ENCODE peak calls at places on chromosomes 6 and 20, in ten cellular contexts. One of them, this sample, is unnamed.

GRCh38 chr6:35727935-35728662 is 8.7 kb upstream of the ARMC12 start:
- DNase-seq in CD8-positive, alpha-beta T cell: peak
- DNase-seq in cardiac fibroblast: peak
- DNase-seq in HCT116: no peak
- DNase-seq in right cardiac atrium: peak
- DNase-seq in MM.1S: peak
- DNase-seq in upper lobe of left lung: peak
- DNase-seq in neuronal stem cell: no peak
- DNase-seq in astrocyte of the spinal cord: peak
- DNase-seq in fibroblast of lung: peak
- DNase-seq in this sample: peak

GRCh38 chr6:52388790-52389189 is 26.8 kb downstream of the PAQR8 start:
- DNase-seq in CD8-positive, alpha-beta T cell: no peak
- DNase-seq in cardiac fibroblast: no peak
- DNase-seq in HCT116: no peak
- DNase-seq in right cardiac atrium: no peak
- DNase-seq in MM.1S: no peak
- DNase-seq in upper lobe of left lung: no peak
- DNase-seq in neuronal stem cell: no peak
- DNase-seq in astrocyte of the spinal cord: no peak
- DNase-seq in fibroblast of lung: no peak
- DNase-seq in this sample: no peak

GRCh38 chr6:131914967-131915751 is 36.0 kb downstream of the CCN2 start:
- DNase-seq in CD8-positive, alpha-beta T cell: peak
- DNase-seq in cardiac fibroblast: peak
- DNase-seq in HCT116: peak
- DNase-seq in right cardiac atrium: peak
- DNase-seq in MM.1S: peak
- DNase-seq in upper lobe of left lung: no peak
- DNase-seq in neuronal stem cell: peak
- DNase-seq in astrocyte of the spinal cord: peak
- DNase-seq in fibroblast of lung: peak
- DNase-seq in this sample: no peak

GRCh38 chr6:290111-290932 is 2.0 kb upstream of the DUSP22 start:
- DNase-seq in CD8-positive, alpha-beta T cell: no peak
- DNase-seq in cardiac fibroblast: no peak
- DNase-seq in HCT116: no peak
- DNase-seq in right cardiac atrium: no peak
- DNase-seq in MM.1S: no peak
- DNase-seq in upper lobe of left lung: no peak
- DNase-seq in neuronal stem cell: no peak
- DNase-seq in astrocyte of the spinal cord: no peak
- DNase-seq in fibroblast of lung: no peak
- DNase-seq in this sample: no peak

GRCh38 chr20:38633577-38634093 is 32.0 kb downstream of the ARHGAP40 start:
- DNase-seq in CD8-positive, alpha-beta T cell: peak
- DNase-seq in cardiac fibroblast: peak
- DNase-seq in HCT116: peak
- DNase-seq in right cardiac atrium: peak
- DNase-seq in MM.1S: peak
- DNase-seq in upper lobe of left lung: no peak
- DNase-seq in neuronal stem cell: peak
- DNase-seq in astrocyte of the spinal cord: no peak
- DNase-seq in fibroblast of lung: peak
- DNase-seq in this sample: no peak

GRCh38 chr20:54622338-54623280 is 147.2 kb downstream of the DOK5 start:
- DNase-seq in CD8-positive, alpha-beta T cell: no peak
- DNase-seq in cardiac fibroblast: no peak
- DNase-seq in HCT116: no peak
- DNase-seq in right cardiac atrium: no peak
- DNase-seq in MM.1S: no peak
- DNase-seq in upper lobe of left lung: no peak
- DNase-seq in neuronal stem cell: no peak
- DNase-seq in astrocyte of the spinal cord: peak
- DNase-seq in fibroblast of lung: peak
- DNase-seq in this sample: no peak

GRCh38 chr6:63521475-63522210 is 50.6 kb upstream of the LOC128125822 start:
- DNase-seq in CD8-positive, alpha-beta T cell: no peak
- DNase-seq in cardiac fibroblast: no peak
- DNase-seq in HCT116: no peak
- DNase-seq in right cardiac atrium: no peak
- DNase-seq in MM.1S: no peak
- DNase-seq in upper lobe of left lung: no peak
- DNase-seq in neuronal stem cell: no peak
- DNase-seq in astrocyte of the spinal cord: no peak
- DNase-seq in fibroblast of lung: no peak
- DNase-seq in this sample: no peak

GRCh38 chr6:74068945-74069570 is 373.1 kb downstream of the CD109 start:
- DNase-seq in CD8-positive, alpha-beta T cell: no peak
- DNase-seq in cardiac fibroblast: peak
- DNase-seq in HCT116: no peak
- DNase-seq in right cardiac atrium: peak
- DNase-seq in MM.1S: no peak
- DNase-seq in upper lobe of left lung: no peak
- DNase-seq in neuronal stem cell: no peak
- DNase-seq in astrocyte of the spinal cord: peak
- DNase-seq in fibroblast of lung: peak
- DNase-seq in this sample: no peak

GRCh38 chr20:25281541-25281991 is 33.7 kb downstream of the PYGB start:
- DNase-seq in CD8-positive, alpha-beta T cell: no peak
- DNase-seq in cardiac fibroblast: no peak
- DNase-seq in HCT116: no peak
- DNase-seq in right cardiac atrium: no peak
- DNase-seq in MM.1S: peak
- DNase-seq in upper lobe of left lung: no peak
- DNase-seq in neuronal stem cell: no peak
- DNase-seq in astrocyte of the spinal cord: no peak
- DNase-seq in fibroblast of lung: no peak
- DNase-seq in this sample: no peak

GRCh38 chr6:46838033-46838432 is 44.8 kb downstream of the MEP1A start:
- DNase-seq in CD8-positive, alpha-beta T cell: no peak
- DNase-seq in cardiac fibroblast: no peak
- DNase-seq in HCT116: no peak
- DNase-seq in right cardiac atrium: no peak
- DNase-seq in MM.1S: no peak
- DNase-seq in upper lobe of left lung: no peak
- DNase-seq in neuronal stem cell: no peak
- DNase-seq in astrocyte of the spinal cord: no peak
- DNase-seq in fibroblast of lung: no peak
- DNase-seq in this sample: no peak

GRCh38 chr6:15608406-15608805 is 54.4 kb downstream of the DTNBP1 start:
- DNase-seq in CD8-positive, alpha-beta T cell: no peak
- DNase-seq in cardiac fibroblast: peak
- DNase-seq in HCT116: peak
- DNase-seq in right cardiac atrium: no peak
- DNase-seq in MM.1S: no peak
- DNase-seq in upper lobe of left lung: no peak
- DNase-seq in neuronal stem cell: no peak
- DNase-seq in astrocyte of the spinal cord: peak
- DNase-seq in fibroblast of lung: peak
- DNase-seq in this sample: no peak

GRCh38 chr20:33602826-33603590 is 59.1 kb upstream of the C20orf144 start:
- DNase-seq in CD8-positive, alpha-beta T cell: no peak
- DNase-seq in cardiac fibroblast: peak
- DNase-seq in HCT116: no peak
- DNase-seq in right cardiac atrium: no peak
- DNase-seq in MM.1S: peak
- DNase-seq in upper lobe of left lung: no peak
- DNase-seq in neuronal stem cell: no peak
- DNase-seq in astrocyte of the spinal cord: no peak
- DNase-seq in fibroblast of lung: peak
- DNase-seq in this sample: no peak
- H3K4me3 ChIP-seq in CD8-positive, alpha-beta T cell: no peak
- H3K4me3 ChIP-seq in cardiac fibroblast: no peak
- H3K4me3 ChIP-seq in HCT116: no peak
- H3K4me3 ChIP-seq in right cardiac atrium: no peak
- H3K4me3 ChIP-seq in MM.1S: peak
- H3K4me3 ChIP-seq in upper lobe of left lung: no peak
- H3K4me3 ChIP-seq in neuronal stem cell: no peak
- H3K4me3 ChIP-seq in astrocyte of the spinal cord: no peak
- H3K4me3 ChIP-seq in fibroblast of lung: no peak
- H3K4me3 ChIP-seq in this sample: no peak

GRCh38 chr6:31579119-31579505 is 3.1 kb downstream of the LTB start:
- DNase-seq in CD8-positive, alpha-beta T cell: no peak
- DNase-seq in cardiac fibroblast: no peak
- DNase-seq in HCT116: no peak
- DNase-seq in right cardiac atrium: no peak
- DNase-seq in MM.1S: no peak
- DNase-seq in upper lobe of left lung: no peak
- DNase-seq in neuronal stem cell: no peak
- DNase-seq in astrocyte of the spinal cord: no peak
- DNase-seq in fibroblast of lung: no peak
- DNase-seq in this sample: no peak
- H3K4me3 ChIP-seq in CD8-positive, alpha-beta T cell: no peak
- H3K4me3 ChIP-seq in cardiac fibroblast: no peak
- H3K4me3 ChIP-seq in HCT116: no peak
- H3K4me3 ChIP-seq in right cardiac atrium: no peak
- H3K4me3 ChIP-seq in MM.1S: no peak
- H3K4me3 ChIP-seq in upper lobe of left lung: no peak
- H3K4me3 ChIP-seq in neuronal stem cell: no peak
- H3K4me3 ChIP-seq in astrocyte of the spinal cord: no peak
- H3K4me3 ChIP-seq in fibroblast of lung: no peak
- H3K4me3 ChIP-seq in this sample: no peak

GRCh38 chr6:166331503-166332133 is 10.7 kb downstream of the SFT2D1 start:
- DNase-seq in CD8-positive, alpha-beta T cell: no peak
- DNase-seq in cardiac fibroblast: no peak
- DNase-seq in HCT116: no peak
- DNase-seq in right cardiac atrium: no peak
- DNase-seq in MM.1S: no peak
- DNase-seq in upper lobe of left lung: no peak
- DNase-seq in neuronal stem cell: no peak
- DNase-seq in astrocyte of the spinal cord: no peak
- DNase-seq in fibroblast of lung: no peak
- DNase-seq in this sample: no peak
- H3K4me3 ChIP-seq in CD8-positive, alpha-beta T cell: no peak
- H3K4me3 ChIP-seq in cardiac fibroblast: no peak
- H3K4me3 ChIP-seq in HCT116: no peak
- H3K4me3 ChIP-seq in right cardiac atrium: no peak
- H3K4me3 ChIP-seq in MM.1S: no peak
- H3K4me3 ChIP-seq in upper lobe of left lung: no peak
- H3K4me3 ChIP-seq in neuronal stem cell: no peak
- H3K4me3 ChIP-seq in astrocyte of the spinal cord: no peak
- H3K4me3 ChIP-seq in fibroblast of lung: no peak
- H3K4me3 ChIP-seq in this sample: no peak

GRCh38 chr6:166308769-166309589 is 787 bp upstream of the PRR18 start:
- DNase-seq in CD8-positive, alpha-beta T cell: no peak
- DNase-seq in cardiac fibroblast: no peak
- DNase-seq in HCT116: no peak
- DNase-seq in right cardiac atrium: no peak
- DNase-seq in MM.1S: no peak
- DNase-seq in upper lobe of left lung: no peak
- DNase-seq in neuronal stem cell: no peak
- DNase-seq in astrocyte of the spinal cord: no peak
- DNase-seq in fibroblast of lung: no peak
- DNase-seq in this sample: no peak
- H3K4me3 ChIP-seq in CD8-positive, alpha-beta T cell: no peak
- H3K4me3 ChIP-seq in cardiac fibroblast: no peak
- H3K4me3 ChIP-seq in HCT116: no peak
- H3K4me3 ChIP-seq in right cardiac atrium: peak
- H3K4me3 ChIP-seq in MM.1S: peak
- H3K4me3 ChIP-seq in upper lobe of left lung: peak
- H3K4me3 ChIP-seq in neuronal stem cell: peak
- H3K4me3 ChIP-seq in astrocyte of the spinal cord: no peak
- H3K4me3 ChIP-seq in fibroblast of lung: no peak
- H3K4me3 ChIP-seq in this sample: no peak

DNA sequence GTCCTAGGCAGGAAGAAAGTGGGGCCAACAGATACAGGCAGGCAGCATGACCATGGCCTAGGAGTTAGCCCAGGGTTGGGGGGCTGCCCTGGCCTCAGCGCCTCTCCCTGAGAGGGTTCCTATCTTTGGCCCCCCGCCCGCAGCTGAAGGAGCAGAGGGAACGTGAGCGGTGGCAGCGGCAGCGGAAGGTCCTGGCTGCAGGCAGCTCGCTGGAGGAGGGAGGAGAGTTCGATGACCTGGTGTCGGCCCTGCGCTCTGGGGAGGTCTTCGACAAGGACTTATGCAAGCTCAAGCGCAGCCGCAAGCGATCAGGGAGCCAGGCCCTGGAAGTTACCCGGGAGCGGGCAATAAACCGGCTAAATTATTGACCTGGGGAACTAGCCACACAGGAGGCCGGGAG is 32.6 kb downstream of the MOCS1 start:
- DNase-seq in CD8-positive, alpha-beta T cell: no peak
- DNase-seq in cardiac fibroblast: no peak
- DNase-seq in HCT116: no peak
- DNase-seq in right cardiac atrium: no peak
- DNase-seq in MM.1S: no peak
- DNase-seq in upper lobe of left lung: peak
- DNase-seq in neuronal stem cell: no peak
- DNase-seq in astrocyte of the spinal cord: no peak
- DNase-seq in fibroblast of lung: no peak
- DNase-seq in this sample: no peak
- H3K4me3 ChIP-seq in CD8-positive, alpha-beta T cell: no peak
- H3K4me3 ChIP-seq in cardiac fibroblast: no peak
- H3K4me3 ChIP-seq in HCT116: no peak
- H3K4me3 ChIP-seq in right cardiac atrium: no peak
- H3K4me3 ChIP-seq in MM.1S: no peak
- H3K4me3 ChIP-seq in upper lobe of left lung: no peak
- H3K4me3 ChIP-seq in neuronal stem cell: no peak
- H3K4me3 ChIP-seq in astrocyte of the spinal cord: no peak
- H3K4me3 ChIP-seq in fibroblast of lung: no peak
- H3K4me3 ChIP-seq in this sample: no peak

DNA sequence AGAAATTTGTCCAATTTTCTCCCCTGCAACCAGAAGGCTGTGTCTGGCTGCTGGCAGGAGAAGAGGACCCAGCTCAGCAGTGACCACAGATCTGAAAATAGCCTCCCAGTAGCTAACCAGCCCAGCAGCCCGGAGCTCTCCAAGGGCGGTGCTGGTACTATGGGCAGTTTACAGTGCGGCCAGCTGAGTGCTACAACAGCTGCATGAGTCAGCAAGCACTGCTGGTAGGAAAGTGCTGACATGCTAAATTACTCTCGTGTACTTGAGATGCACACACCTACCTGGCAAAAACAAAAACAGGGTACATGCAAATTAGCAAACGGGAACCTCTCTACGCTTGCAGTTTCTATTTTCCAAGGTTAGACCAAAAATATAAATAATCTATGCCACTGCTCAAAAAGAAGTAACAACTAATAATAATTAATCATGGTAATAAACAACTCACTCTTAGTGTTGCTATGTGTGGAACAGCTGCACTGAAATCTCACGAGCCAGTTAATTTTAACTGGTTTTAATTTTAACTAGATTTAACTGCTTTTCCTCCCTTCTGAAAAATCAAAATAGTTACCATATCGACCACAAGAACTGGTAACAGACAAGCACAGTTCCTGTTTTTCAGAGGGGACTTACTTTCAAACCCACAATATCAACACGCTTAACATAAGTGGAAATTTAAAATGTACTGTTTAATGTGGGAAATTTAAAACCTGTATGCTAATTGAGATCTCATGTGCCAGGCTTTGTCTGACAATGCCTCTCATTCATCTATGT is 10.8 kb downstream of the BACH2 start:
- DNase-seq in CD8-positive, alpha-beta T cell: no peak
- DNase-seq in cardiac fibroblast: peak
- DNase-seq in HCT116: peak
- DNase-seq in right cardiac atrium: peak
- DNase-seq in MM.1S: peak
- DNase-seq in upper lobe of left lung: no peak
- DNase-seq in neuronal stem cell: no peak
- DNase-seq in astrocyte of the spinal cord: peak
- DNase-seq in fibroblast of lung: peak
- DNase-seq in this sample: peak
- H3K4me3 ChIP-seq in CD8-positive, alpha-beta T cell: peak
- H3K4me3 ChIP-seq in cardiac fibroblast: no peak
- H3K4me3 ChIP-seq in HCT116: peak
- H3K4me3 ChIP-seq in right cardiac atrium: peak
- H3K4me3 ChIP-seq in MM.1S: peak
- H3K4me3 ChIP-seq in upper lobe of left lung: no peak
- H3K4me3 ChIP-seq in neuronal stem cell: peak
- H3K4me3 ChIP-seq in astrocyte of the spinal cord: no peak
- H3K4me3 ChIP-seq in fibroblast of lung: no peak
- H3K4me3 ChIP-seq in this sample: peak

This sample was measured in esophagus squamous epithelium.